ENCODE peak calls at places on chromosomes 11 and 22, in ten cellular contexts. T is fibroblast of lung; I is NT2/D1; H is CD8-positive, alpha-beta memory T cell; N is fibroblast of mammary gland; J is lung; U is kidney; Z is adipocyte; V is A549; E is brain microvascular endothelial cell. A is an unnamed sample.

GRCh38 chr11:45094958-45095690 is 51.3 kb upstream of the PRDM11 start:
- DNase-seq in T (no peak), I (no peak), H (no peak), N (no peak), J (no peak), U (peak), Z (no peak), V (no peak), E (no peak), A (no peak)

GRCh38 chr11:72389116-72389515 is 45.2 kb downstream of the CLPB start:
- DNase-seq in T (no peak), I (no peak), H (no peak), N (no peak), J (no peak), U (no peak), Z (no peak), V (no peak), E (no peak), A (no peak)

GRCh38 chr11:119964136-119965025 is 173.5 kb downstream of the TRIM29 start:
- DNase-seq in T (no peak), I (peak), H (no peak), N (no peak), J (no peak), U (no peak), Z (peak), V (no peak), E (no peak), A (no peak)

GRCh38 chr22:44890416-44891292 is 119.2 kb downstream of the PHF21B start:
- DNase-seq in T (no peak), I (no peak), H (no peak), N (no peak), J (no peak), U (peak), Z (no peak), V (no peak), E (no peak), A (no peak)

GRCh38 chr11:79461144-79461543 is 20.3 kb upstream of the TENM4 start:
- DNase-seq in T (peak), I (no peak), H (no peak), N (peak), J (no peak), U (no peak), Z (peak), V (no peak), E (no peak), A (no peak)

GRCh38 chr11:106159846-106160245 is 82.4 kb downstream of the AASDHPPT start:
- DNase-seq in T (peak), I (no peak), H (no peak), N (peak), J (no peak), U (no peak), Z (peak), V (no peak), E (no peak), A (no peak)

GRCh38 chr11:1870721-1871466 is 18.0 kb downstream of the LSP1 start:
- DNase-seq in T (peak), I (no peak), H (peak), N (no peak), J (no peak), U (peak), Z (no peak), V (no peak), E (no peak), A (no peak)

GRCh38 chr11:119872911-119873310 is 143.9 kb upstream of the NECTIN1 start:
- DNase-seq in T (no peak), I (no peak), H (no peak), N (no peak), J (no peak), U (no peak), Z (no peak), V (no peak), E (no peak), A (no peak)

GRCh38 chr22:31243339-31244043 is 31.4 kb downstream of the LIMK2 start:
- DNase-seq in T (no peak), I (no peak), H (no peak), N (no peak), J (no peak), U (no peak), Z (peak), V (peak), E (no peak), A (no peak)

GRCh38 chr11:61076506-61077304 is 25.6 kb upstream of the CD5 start:
- DNase-seq in T (no peak), I (no peak), H (peak), N (no peak), J (no peak), U (no peak), Z (no peak), V (no peak), E (no peak), A (no peak)

GRCh38 chr11:18731949-18732821 is 6.2 kb upstream of the IGSF22 start:
- DNase-seq in T (peak), I (no peak), H (peak), N (peak), J (no peak), U (no peak), Z (peak), V (peak), E (peak), A (peak)

GRCh38 chr11:105906517-105906916 is 115.5 kb downstream of the MSANTD4 start:
- DNase-seq in T (no peak), I (no peak), H (no peak), N (no peak), J (no peak), U (peak), Z (no peak), V (no peak), E (no peak), A (no peak)

GRCh38 chr11:61784506-61784805 is 7.9 kb downstream of the TMEM258 start:
- DNase-seq in T (no peak), I (no peak), H (no peak), N (no peak), J (no peak), U (no peak), Z (no peak), V (no peak), E (no peak), A (no peak)

GRCh38 chr11:65961267-65962135 is at the start of gene SART1:
- DNase-seq in T (peak), I (peak), H (peak), N (peak), J (peak), U (peak), Z (peak), V (peak), E (peak), A (peak)

GRCh38 chr22:35322893-35323292 is 23.2 kb downstream of the TOM1 start:
- DNase-seq in T (no peak), I (no peak), H (no peak), N (no peak), J (no peak), U (no peak), Z (no peak), V (no peak), E (no peak), A (no peak)

GRCh38 chr11:19795082-19795481 is 82.4 kb downstream of the NAV2 start:
- DNase-seq in T (no peak), I (no peak), H (no peak), N (no peak), J (no peak), U (no peak), Z (no peak), V (no peak), E (no peak), A (no peak)

GRCh38 chr11:76788661-76789442 is 5.7 kb downstream of the TSKU start:
- DNase-seq in T (no peak), I (no peak), H (no peak), N (no peak), J (peak), U (peak), Z (no peak), V (no peak), E (no peak), A (no peak)

GRCh38 chr11:76787271-76787670 is 4.1 kb downstream of the TSKU start:
- DNase-seq in T (no peak), I (no peak), H (no peak), N (no peak), J (no peak), U (no peak), Z (no peak), V (no peak), E (no peak), A (no peak)

GRCh38 chr11:76790251-76790650 is 7.1 kb downstream of the TSKU start:
- DNase-seq in T (no peak), I (no peak), H (no peak), N (no peak), J (no peak), U (no peak), Z (no peak), V (no peak), E (no peak), A (no peak)

GRCh38 chr11:76787911-76788596 is 4.9 kb downstream of the TSKU start:
- DNase-seq in T (peak), I (no peak), H (no peak), N (peak), J (no peak), U (no peak), Z (peak), V (no peak), E (no peak), A (no peak)

DNA sequence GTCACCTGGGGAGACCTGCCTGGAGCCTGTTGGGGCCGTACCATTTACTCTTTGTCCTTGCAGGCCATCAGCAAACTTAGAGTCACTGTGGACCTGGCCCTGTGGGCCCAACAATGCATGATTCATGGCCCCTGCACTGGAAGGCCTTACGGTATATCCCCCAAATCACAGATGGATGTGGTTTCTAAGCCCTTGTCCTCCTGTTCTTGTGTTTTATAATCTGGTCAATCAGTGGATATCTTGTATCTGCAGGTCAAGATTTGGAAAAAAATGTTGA is 6.2 kb downstream of the TSKU start:
- DNase-seq in T (no peak), I (no peak), H (no peak), N (no peak), J (no peak), U (no peak), Z (no peak), V (no peak), E (no peak), A (no peak)
- H3K4me3 ChIP-seq in T (no peak), I (no peak), H (no peak), N (no peak), J (no peak), U (no peak), Z (no peak), V (peak), E (no peak), A (no peak)

DNA sequence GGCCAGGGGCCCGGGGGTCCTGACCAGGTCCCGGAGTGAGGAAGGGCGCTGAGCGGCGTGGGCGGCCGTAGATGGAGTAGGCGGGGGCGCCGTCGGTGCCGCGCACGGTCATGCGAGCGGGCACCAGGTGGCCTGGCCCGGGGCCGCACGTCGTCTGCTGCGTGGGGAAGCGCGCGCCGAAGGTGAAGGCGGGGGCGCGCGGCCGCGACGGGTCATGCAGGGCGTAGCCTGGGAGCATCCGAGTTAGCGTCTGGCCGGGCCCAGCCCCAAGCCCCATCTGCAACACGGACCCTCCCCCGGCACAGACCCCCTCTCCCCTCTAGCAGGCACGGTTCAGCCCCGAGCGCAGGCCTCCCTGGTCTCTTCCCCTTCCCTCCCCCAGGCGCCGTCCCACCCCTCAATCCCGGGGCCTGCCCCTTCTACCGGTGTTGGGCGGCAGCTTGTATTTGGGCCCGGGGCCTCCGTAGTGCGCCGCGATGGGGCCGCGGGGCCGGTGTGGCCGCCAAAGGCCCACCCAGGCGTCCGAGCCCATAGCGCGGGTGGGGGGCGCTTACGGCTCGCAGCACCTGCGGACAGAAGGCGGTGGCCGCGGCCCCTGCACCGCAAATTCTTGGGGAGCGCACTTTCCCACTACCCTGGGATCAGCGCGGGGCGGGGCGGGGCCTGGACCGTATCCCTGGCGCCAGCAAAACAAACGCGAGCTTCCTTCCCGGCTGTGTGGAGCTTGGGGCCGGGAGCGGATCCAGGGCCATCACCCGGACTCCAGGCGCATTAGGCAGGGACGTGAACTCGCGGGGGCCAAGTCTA is 1.9 kb upstream of the TYMP start:
- DNase-seq in T (peak), I (no peak), H (no peak), N (peak), J (peak), U (peak), Z (peak), V (peak), E (peak), A (peak)
- H3K4me3 ChIP-seq in T (peak), I (peak), H (peak), N (peak), J (peak), U (peak), Z (peak), V (peak), E (peak), A (peak)

GRCh38 chr22:38126928-38127668 is 16.6 kb upstream of the BAIAP2L2 start:
- DNase-seq in T (no peak), I (no peak), H (no peak), N (no peak), J (no peak), U (peak), Z (no peak), V (no peak), E (no peak), A (no peak)
- H3K4me3 ChIP-seq in T (no peak), I (no peak), H (no peak), N (no peak), J (no peak), U (no peak), Z (no peak), V (no peak), E (no peak), A (no peak)

GRCh38 chr11:17400048-17400775 is 11.8 kb upstream of the KCNJ11 start:
- DNase-seq in T (no peak), I (no peak), H (no peak), N (no peak), J (no peak), U (peak), Z (no peak), V (no peak), E (no peak), A (no peak)
- H3K4me3 ChIP-seq in T (no peak), I (no peak), H (no peak), N (no peak), J (no peak), U (no peak), Z (no peak), V (no peak), E (no peak), A (no peak)

DNA sequence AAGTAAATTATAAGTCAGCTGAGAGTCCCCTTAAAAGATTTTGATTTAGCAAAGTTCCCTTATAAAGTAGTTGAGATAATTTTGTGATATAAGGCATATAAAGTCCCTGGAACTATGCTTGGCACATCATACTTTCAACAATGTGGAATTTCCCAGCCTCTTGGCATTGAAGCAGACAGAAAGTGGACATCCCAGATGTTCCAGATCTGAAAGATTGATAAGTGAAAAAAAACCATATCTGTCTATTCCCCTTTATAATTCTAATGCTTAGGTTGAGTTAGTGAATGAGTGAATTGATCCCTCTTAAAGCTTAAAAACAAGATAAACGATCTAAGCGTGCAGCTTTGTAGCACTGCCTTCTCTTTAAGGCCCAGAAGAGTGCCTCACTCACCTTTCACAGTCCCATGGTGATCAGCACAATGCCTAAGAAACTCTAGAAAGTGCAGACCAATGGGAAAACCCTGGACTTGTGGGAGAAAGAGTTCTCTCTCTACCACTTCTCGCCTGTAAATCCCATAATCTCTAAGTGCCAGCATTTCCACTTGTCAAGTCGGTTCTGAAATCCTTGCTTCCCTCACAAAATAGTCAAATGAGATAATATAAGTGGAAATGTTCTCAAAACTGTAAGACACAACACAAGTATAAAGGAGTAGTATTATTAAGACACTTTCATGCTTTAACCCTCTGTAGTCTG is 17.8 kb downstream of the FIBIN start:
- DNase-seq in T (no peak), I (no peak), H (no peak), N (no peak), J (no peak), U (no peak), Z (no peak), V (no peak), E (no peak), A (no peak)
- H3K4me3 ChIP-seq in T (no peak), I (no peak), H (no peak), N (no peak), J (no peak), U (no peak), Z (no peak), V (no peak), E (no peak), A (no peak)

GRCh38 chr11:578276-579035 is 2.2 kb downstream of the PHRF1 start:
- DNase-seq in T (no peak), I (no peak), H (no peak), N (no peak), J (no peak), U (no peak), Z (no peak), V (no peak), E (no peak), A (no peak)
- H3K4me3 ChIP-seq in T (peak), I (no peak), H (peak), N (peak), J (peak), U (no peak), Z (peak), V (peak), E (peak), A (peak)

DNA sequence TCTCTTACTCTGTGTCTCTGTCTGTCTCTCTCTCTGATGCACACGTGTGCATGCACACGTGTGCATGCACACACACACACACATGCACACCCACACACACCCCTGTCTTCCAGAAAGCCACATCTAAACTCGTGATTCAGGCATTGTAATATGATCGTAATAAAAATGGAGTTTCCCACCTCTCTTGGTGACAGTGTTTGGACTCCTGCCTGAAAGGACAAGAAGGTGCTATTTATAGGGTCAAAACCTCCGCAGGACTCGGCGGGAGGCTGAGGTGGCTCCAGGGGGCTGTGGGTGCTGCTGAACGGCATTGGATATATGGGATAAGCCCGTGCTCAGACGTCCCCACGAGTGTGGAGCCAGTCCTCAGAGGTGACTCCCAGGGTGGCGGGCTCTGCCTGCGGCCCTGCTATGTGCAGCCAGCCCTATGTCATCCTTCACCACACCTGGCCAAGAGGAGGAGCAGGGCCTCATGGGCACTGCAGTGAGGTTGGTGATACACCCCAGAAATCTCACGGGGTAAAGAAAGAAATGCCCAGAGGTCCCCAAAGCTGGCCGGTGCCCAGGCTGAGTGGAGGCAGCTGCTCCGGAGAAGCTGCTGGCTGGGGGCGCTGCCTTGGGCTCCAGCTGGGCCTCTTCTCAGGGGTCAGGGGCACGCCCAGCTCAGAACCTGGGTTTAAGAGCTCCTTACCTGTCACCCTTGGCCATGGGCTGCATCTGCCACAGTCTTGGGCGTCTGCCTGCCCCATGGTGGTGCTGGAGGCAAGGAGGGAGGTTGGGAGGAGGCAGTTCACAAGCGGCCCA is 5.0 kb upstream of the OSBPL5 start:
- DNase-seq in T (no peak), I (no peak), H (no peak), N (peak), J (no peak), U (peak), Z (no peak), V (no peak), E (no peak), A (no peak)
- H3K4me3 ChIP-seq in T (peak), I (no peak), H (peak), N (no peak), J (no peak), U (no peak), Z (peak), V (no peak), E (peak), A (no peak)